ENCODE peak calls at places on chromosome 10, in seven cellular contexts. P, Y, U, G, F, I and H are unnamed samples.

GRCh38 chr10:49518982-49519578 is 19.8 kb downstream of the ERCC6 start:
- DNase-seq in P (peak), Y (peak), U (no peak), G (no peak), F (peak), I (peak), H (no peak)

GRCh38 chr10:112361951-112362770 is 11.8 kb upstream of the ACSL5 start:
- DNase-seq in P (no peak), Y (no peak), U (no peak), G (no peak), F (peak), I (peak), H (no peak)

GRCh38 chr10:98582363-98582762 is 135.6 kb upstream of the HPS1 start:
- DNase-seq in P (no peak), Y (no peak), U (no peak), G (no peak), F (no peak), I (no peak), H (no peak)

GRCh38 chr10:132646443-132647097 is 109.0 kb downstream of the INPP5A start:
- DNase-seq in P (no peak), Y (no peak), U (peak), G (no peak), F (no peak), I (no peak), H (no peak)

GRCh38 chr10:3749011-3749410 is 36.0 kb downstream of the KLF6 start:
- DNase-seq in P (no peak), Y (no peak), U (no peak), G (no peak), F (no peak), I (no peak), H (no peak)

GRCh38 chr10:14698487-14699170 is 76.1 kb downstream of the FAM107B start:
- DNase-seq in P (no peak), Y (no peak), U (no peak), G (no peak), F (no peak), I (peak), H (no peak)

GRCh38 chr10:132021504-132022143 is 39.9 kb upstream of the BNIP3 start:
- DNase-seq in P (no peak), Y (no peak), U (no peak), G (no peak), F (no peak), I (no peak), H (no peak)

GRCh38 chr10:73906524-73907447 is 4.1 kb upstream of the PLAU start:
- DNase-seq in P (no peak), Y (no peak), U (no peak), G (no peak), F (peak), I (peak), H (no peak)

GRCh38 chr10:14451341-14451740 is 120.6 kb upstream of the FRMD4A start:
- DNase-seq in P (no peak), Y (no peak), U (no peak), G (no peak), F (no peak), I (no peak), H (no peak)

GRCh38 chr10:810351-810846 is 120.9 kb upstream of the DIP2C start:
- DNase-seq in P (no peak), Y (no peak), U (no peak), G (no peak), F (peak), I (no peak), H (no peak)

GRCh38 chr10:86104611-86105145 is 261.9 kb downstream of the GRID1 start:
- DNase-seq in P (no peak), Y (no peak), U (no peak), G (no peak), F (no peak), I (no peak), H (no peak)